ENCODE peak calls at places on chromosomes 3 and 15, in eight cellular contexts. One of them, this sample, is unnamed.

GRCh38 chr15:84778194-84778593 is 29.8 kb downstream of the ZNF592 start:
- DNase-seq in body of pancreas: no peak
- DNase-seq in right atrium auricular region: no peak
- DNase-seq in iPS DF 6.9: no peak
- DNase-seq in CD8-positive, alpha-beta memory T cell: no peak
- DNase-seq in thoracic aorta: no peak
- DNase-seq in prostate gland: no peak
- DNase-seq in lower lobe of right lung: no peak
- DNase-seq in this sample: no peak

GRCh38 chr3:30511524-30512278 is 94.7 kb upstream of the TGFBR2 start:
- DNase-seq in body of pancreas: peak; percentile 13
- DNase-seq in right atrium auricular region: no peak
- DNase-seq in iPS DF 6.9: no peak
- DNase-seq in CD8-positive, alpha-beta memory T cell: no peak
- DNase-seq in thoracic aorta: no peak
- DNase-seq in prostate gland: no peak
- DNase-seq in lower lobe of right lung: peak; percentile 52
- DNase-seq in this sample: no peak

GRCh38 chr3:151283907-151284461 is 5.6 kb upstream of the P2RY14 start:
- DNase-seq in body of pancreas: peak; percentile 37
- DNase-seq in right atrium auricular region: no peak
- DNase-seq in iPS DF 6.9: no peak
- DNase-seq in CD8-positive, alpha-beta memory T cell: no peak
- DNase-seq in thoracic aorta: no peak
- DNase-seq in prostate gland: peak; percentile 38
- DNase-seq in lower lobe of right lung: no peak
- DNase-seq in this sample: peak; percentile 28

GRCh38 chr3:170961616-170962400 is 53.4 kb upstream of the EIF5A2 start:
- DNase-seq in body of pancreas: peak; percentile 33
- DNase-seq in right atrium auricular region: no peak
- DNase-seq in iPS DF 6.9: no peak
- DNase-seq in CD8-positive, alpha-beta memory T cell: no peak
- DNase-seq in thoracic aorta: no peak
- DNase-seq in prostate gland: no peak
- DNase-seq in lower lobe of right lung: no peak
- DNase-seq in this sample: peak; percentile 27

GRCh38 chr15:40367673-40368611 is 9.9 kb downstream of the DISP2 start:
- DNase-seq in body of pancreas: peak; percentile 93
- DNase-seq in right atrium auricular region: peak; percentile 84
- DNase-seq in iPS DF 6.9: peak; percentile 82
- DNase-seq in CD8-positive, alpha-beta memory T cell: peak; percentile 92
- DNase-seq in thoracic aorta: peak; percentile 37
- DNase-seq in prostate gland: peak; percentile 82
- DNase-seq in lower lobe of right lung: peak; percentile 95
- DNase-seq in this sample: peak; percentile 85

GRCh38 chr3:68306571-68306970 is 625.8 kb downstream of the TAFA4 start:
- DNase-seq in body of pancreas: no peak
- DNase-seq in right atrium auricular region: no peak
- DNase-seq in iPS DF 6.9: peak; percentile 25
- DNase-seq in CD8-positive, alpha-beta memory T cell: no peak
- DNase-seq in thoracic aorta: no peak
- DNase-seq in prostate gland: no peak
- DNase-seq in lower lobe of right lung: no peak
- DNase-seq in this sample: peak; percentile 20

GRCh38 chr15:58748040-58748786 is 1.3 kb downstream of the ADAM10 start:
- DNase-seq in body of pancreas: no peak
- DNase-seq in right atrium auricular region: no peak
- DNase-seq in iPS DF 6.9: no peak
- DNase-seq in CD8-positive, alpha-beta memory T cell: no peak
- DNase-seq in thoracic aorta: no peak
- DNase-seq in prostate gland: no peak
- DNase-seq in lower lobe of right lung: no peak
- DNase-seq in this sample: peak; percentile 31

GRCh38 chr15:31487811-31488436 is 161.3 kb downstream of the KLF13 start:
- DNase-seq in body of pancreas: peak; percentile 36
- DNase-seq in right atrium auricular region: peak; percentile 59
- DNase-seq in iPS DF 6.9: no peak
- DNase-seq in CD8-positive, alpha-beta memory T cell: no peak
- DNase-seq in thoracic aorta: no peak
- DNase-seq in prostate gland: no peak
- DNase-seq in lower lobe of right lung: no peak
- DNase-seq in this sample: peak; percentile 16

GRCh38 chr3:64454179-64454578 is 228.9 kb upstream of the PRICKLE2 start:
- DNase-seq in body of pancreas: no peak
- DNase-seq in right atrium auricular region: no peak
- DNase-seq in iPS DF 6.9: no peak
- DNase-seq in CD8-positive, alpha-beta memory T cell: no peak
- DNase-seq in thoracic aorta: no peak
- DNase-seq in prostate gland: no peak
- DNase-seq in lower lobe of right lung: no peak
- DNase-seq in this sample: no peak

GRCh38 chr3:23175361-23176073 is 27.6 kb upstream of the UBE2E2 start:
- DNase-seq in body of pancreas: no peak
- DNase-seq in right atrium auricular region: no peak
- DNase-seq in iPS DF 6.9: no peak
- DNase-seq in CD8-positive, alpha-beta memory T cell: no peak
- DNase-seq in thoracic aorta: no peak
- DNase-seq in prostate gland: no peak
- DNase-seq in lower lobe of right lung: no peak
- DNase-seq in this sample: no peak

GRCh38 chr3:175392653-175393052 is 533.5 kb downstream of the NAALADL2 start:
- DNase-seq in body of pancreas: no peak
- DNase-seq in right atrium auricular region: no peak
- DNase-seq in iPS DF 6.9: no peak
- DNase-seq in CD8-positive, alpha-beta memory T cell: no peak
- DNase-seq in thoracic aorta: no peak
- DNase-seq in prostate gland: no peak
- DNase-seq in lower lobe of right lung: no peak
- DNase-seq in this sample: no peak

GRCh38 chr3:13580256-13581023 is 31.5 kb downstream of the FBLN2 start:
- DNase-seq in body of pancreas: no peak
- DNase-seq in right atrium auricular region: no peak
- DNase-seq in iPS DF 6.9: no peak
- DNase-seq in CD8-positive, alpha-beta memory T cell: no peak
- DNase-seq in thoracic aorta: no peak
- DNase-seq in prostate gland: peak; percentile 50
- DNase-seq in lower lobe of right lung: no peak
- DNase-seq in this sample: no peak

GRCh38 chr3:40458473-40458872 is 1.3 kb downstream of the RPL14 start:
- DNase-seq in body of pancreas: no peak
- DNase-seq in right atrium auricular region: no peak
- DNase-seq in iPS DF 6.9: no peak
- DNase-seq in CD8-positive, alpha-beta memory T cell: no peak
- DNase-seq in thoracic aorta: no peak
- DNase-seq in prostate gland: no peak
- DNase-seq in lower lobe of right lung: no peak
- DNase-seq in this sample: no peak

GRCh38 chr15:94455297-94455696 is 223.9 kb downstream of the MCTP2 start:
- DNase-seq in body of pancreas: no peak
- DNase-seq in right atrium auricular region: no peak
- DNase-seq in iPS DF 6.9: no peak
- DNase-seq in CD8-positive, alpha-beta memory T cell: no peak
- DNase-seq in thoracic aorta: no peak
- DNase-seq in prostate gland: no peak
- DNase-seq in lower lobe of right lung: no peak
- DNase-seq in this sample: no peak

GRCh38 chr3:119841808-119842471 is 60.0 kb downstream of the NR1I2 start:
- DNase-seq in body of pancreas: no peak
- DNase-seq in right atrium auricular region: no peak
- DNase-seq in iPS DF 6.9: no peak
- DNase-seq in CD8-positive, alpha-beta memory T cell: no peak
- DNase-seq in thoracic aorta: no peak
- DNase-seq in prostate gland: no peak
- DNase-seq in lower lobe of right lung: no peak
- DNase-seq in this sample: no peak

GRCh38 chr3:11720220-11721113 is 76.8 kb upstream of the VGLL4 start:
- DNase-seq in body of pancreas: peak; percentile 93
- DNase-seq in right atrium auricular region: peak; percentile 75
- DNase-seq in iPS DF 6.9: no peak
- DNase-seq in CD8-positive, alpha-beta memory T cell: peak; percentile 68
- DNase-seq in thoracic aorta: peak; percentile 36
- DNase-seq in prostate gland: peak; percentile 85
- DNase-seq in lower lobe of right lung: peak; percentile 88
- DNase-seq in this sample: peak; percentile 88

GRCh38 chr3:60047426-60048200 is 997.8 kb upstream of the CFAP20DC start:
- DNase-seq in body of pancreas: no peak
- DNase-seq in right atrium auricular region: no peak
- DNase-seq in iPS DF 6.9: no peak
- DNase-seq in CD8-positive, alpha-beta memory T cell: no peak
- DNase-seq in thoracic aorta: no peak
- DNase-seq in prostate gland: no peak
- DNase-seq in lower lobe of right lung: no peak
- DNase-seq in this sample: no peak

GRCh38 chr3:158991146-158991705 is 189.4 kb downstream of the MFSD1 start:
- DNase-seq in body of pancreas: peak; percentile 34
- DNase-seq in right atrium auricular region: no peak
- DNase-seq in iPS DF 6.9: peak; percentile 22
- DNase-seq in CD8-positive, alpha-beta memory T cell: no peak
- DNase-seq in thoracic aorta: no peak
- DNase-seq in prostate gland: no peak
- DNase-seq in lower lobe of right lung: peak; percentile 46
- DNase-seq in this sample: peak; percentile 85

GRCh38 chr3:97882975-97883598 is 61.3 kb downstream of the CRYBG3 start:
- DNase-seq in body of pancreas: peak; percentile 68
- DNase-seq in right atrium auricular region: no peak
- DNase-seq in iPS DF 6.9: no peak
- DNase-seq in CD8-positive, alpha-beta memory T cell: no peak
- DNase-seq in thoracic aorta: no peak
- DNase-seq in prostate gland: peak; percentile 16
- DNase-seq in lower lobe of right lung: peak; percentile 35
- DNase-seq in this sample: no peak

GRCh38 chr15:65057549-65057940 is 10.2 kb downstream of the RASL12 start:
- DNase-seq in body of pancreas: no peak
- DNase-seq in right atrium auricular region: no peak
- DNase-seq in iPS DF 6.9: no peak
- DNase-seq in CD8-positive, alpha-beta memory T cell: no peak
- DNase-seq in thoracic aorta: no peak
- DNase-seq in prostate gland: no peak
- DNase-seq in lower lobe of right lung: no peak
- DNase-seq in this sample: no peak
- H3K4me1 ChIP-seq in body of pancreas: no peaks in the 10 kb centered on the region
- H3K4me1 ChIP-seq in right atrium auricular region: peaks cover 4% of the 10 kb centered on the region
- H3K4me1 ChIP-seq in iPS DF 6.9: no peaks in the 10 kb centered on the region
- H3K4me1 ChIP-seq in CD8-positive, alpha-beta memory T cell: no peaks in the 10 kb centered on the region
- H3K4me1 ChIP-seq in thoracic aorta: peaks cover 57% of the 10 kb centered on the region
- H3K4me1 ChIP-seq in prostate gland: no peaks in the 10 kb centered on the region
- H3K4me1 ChIP-seq in lower lobe of right lung: peaks cover 31% of the 10 kb centered on the region
- H3K4me1 ChIP-seq in this sample: peaks cover 11% of the 10 kb centered on the region

GRCh38 chr3:29282431-29283296 is 1.8 kb downstream of the RBMS3 start:
- DNase-seq in body of pancreas: no peak
- DNase-seq in right atrium auricular region: no peak
- DNase-seq in iPS DF 6.9: no peak
- DNase-seq in CD8-positive, alpha-beta memory T cell: no peak
- DNase-seq in thoracic aorta: no peak
- DNase-seq in prostate gland: no peak
- DNase-seq in lower lobe of right lung: no peak
- DNase-seq in this sample: no peak
- H3K4me3 ChIP-seq in body of pancreas: no peak overlapping the region
- H3K4me3 ChIP-seq in right atrium auricular region: peak overlapping the region; percentile 51
- H3K4me3 ChIP-seq in iPS DF 6.9: no peak overlapping the region
- H3K4me3 ChIP-seq in CD8-positive, alpha-beta memory T cell: no peak overlapping the region
- H3K4me3 ChIP-seq in thoracic aorta: peak overlapping the region; percentile 88
- H3K4me3 ChIP-seq in prostate gland: peak overlapping the region; percentile 42
- H3K4me3 ChIP-seq in lower lobe of right lung: peak overlapping the region; percentile 64
- H3K4me3 ChIP-seq in this sample: peak overlapping the region; percentile 27

GRCh38 chr3:56921573-56922571 is 120.1 kb upstream of the ARHGEF3 start:
- DNase-seq in body of pancreas: no peak
- DNase-seq in right atrium auricular region: no peak
- DNase-seq in iPS DF 6.9: no peak
- DNase-seq in CD8-positive, alpha-beta memory T cell: no peak
- DNase-seq in thoracic aorta: no peak
- DNase-seq in prostate gland: peak; percentile 8
- DNase-seq in lower lobe of right lung: no peak
- DNase-seq in this sample: no peak
- H3K27ac ChIP-seq in body of pancreas: peak overlapping the region; percentile 15
- H3K27ac ChIP-seq in right atrium auricular region: peak overlapping the region; percentile 23
- H3K27ac ChIP-seq in iPS DF 6.9: no peak overlapping the region
- H3K27ac ChIP-seq in CD8-positive, alpha-beta memory T cell: no peak overlapping the region
- H3K27ac ChIP-seq in thoracic aorta: peak overlapping the region; percentile 37
- H3K27ac ChIP-seq in prostate gland: no peak overlapping the region
- H3K27ac ChIP-seq in lower lobe of right lung: peak overlapping the region; percentile 54
- H3K27ac ChIP-seq in this sample: peak overlapping the region; percentile 42

DNA sequence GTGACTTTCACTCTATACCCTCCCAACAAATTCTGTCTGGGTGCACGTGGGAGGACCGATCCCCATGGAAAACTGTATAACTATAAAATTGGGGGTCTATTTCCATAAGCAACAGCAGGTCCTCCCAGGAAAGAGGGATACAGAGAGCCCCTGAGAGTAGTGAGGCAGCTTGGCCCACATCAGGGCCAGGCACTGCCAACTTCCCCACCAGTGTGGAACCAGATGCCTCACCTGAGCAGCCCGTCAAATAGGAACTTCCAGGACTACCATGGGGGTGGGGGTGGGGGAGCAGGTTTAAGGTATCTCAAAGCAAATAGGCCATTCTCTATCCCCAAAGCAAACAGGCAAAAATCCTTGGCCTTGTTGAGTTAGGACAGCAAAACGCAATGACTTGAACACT is 33.3 kb upstream of the DUSP7 start:
- DNase-seq in body of pancreas: no peak
- DNase-seq in right atrium auricular region: no peak
- DNase-seq in iPS DF 6.9: no peak
- DNase-seq in CD8-positive, alpha-beta memory T cell: no peak
- DNase-seq in thoracic aorta: no peak
- DNase-seq in prostate gland: no peak
- DNase-seq in lower lobe of right lung: peak; percentile 2
- DNase-seq in this sample: no peak
- H3K4me1 ChIP-seq in body of pancreas: no peaks in the 10 kb centered on the region
- H3K4me1 ChIP-seq in right atrium auricular region: no peaks in the 10 kb centered on the region
- H3K4me1 ChIP-seq in iPS DF 6.9: no peaks in the 10 kb centered on the region
- H3K4me1 ChIP-seq in CD8-positive, alpha-beta memory T cell: peaks cover 11% of the 10 kb centered on the region
- H3K4me1 ChIP-seq in thoracic aorta: peaks cover 36% of the 10 kb centered on the region
- H3K4me1 ChIP-seq in prostate gland: no peaks in the 10 kb centered on the region
- H3K4me1 ChIP-seq in lower lobe of right lung: peaks cover 37% of the 10 kb centered on the region
- H3K4me1 ChIP-seq in this sample: no peaks in the 10 kb centered on the region

DNA sequence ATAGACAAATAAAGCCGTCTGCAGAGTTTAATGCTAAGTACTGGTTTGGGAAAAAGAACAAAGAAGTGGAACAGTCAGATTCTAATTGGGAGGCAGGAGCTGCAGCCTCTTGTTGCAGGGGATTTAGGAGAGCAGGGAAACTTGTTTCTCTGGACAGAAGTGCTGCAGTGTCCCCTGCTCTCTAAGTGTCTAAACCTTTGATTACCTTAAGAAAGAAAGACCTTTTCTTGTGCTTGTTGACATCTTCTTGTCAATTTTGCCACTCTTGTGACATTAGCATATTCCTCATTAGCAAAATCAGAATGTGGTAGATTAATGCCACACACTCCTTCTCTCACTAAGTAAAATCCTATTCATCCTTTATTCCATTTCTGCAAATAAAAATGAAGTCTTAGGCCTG is 38.8 kb downstream of the TRAT1 start:
- DNase-seq in body of pancreas: no peak
- DNase-seq in right atrium auricular region: no peak
- DNase-seq in iPS DF 6.9: no peak
- DNase-seq in CD8-positive, alpha-beta memory T cell: no peak
- DNase-seq in thoracic aorta: no peak
- DNase-seq in prostate gland: no peak
- DNase-seq in lower lobe of right lung: no peak
- DNase-seq in this sample: no peak
- H3K4me3 ChIP-seq in body of pancreas: no peak overlapping the region
- H3K4me3 ChIP-seq in right atrium auricular region: no peak overlapping the region
- H3K4me3 ChIP-seq in iPS DF 6.9: no peak overlapping the region
- H3K4me3 ChIP-seq in CD8-positive, alpha-beta memory T cell: no peak overlapping the region
- H3K4me3 ChIP-seq in thoracic aorta: no peak overlapping the region
- H3K4me3 ChIP-seq in prostate gland: no peak overlapping the region
- H3K4me3 ChIP-seq in lower lobe of right lung: no peak overlapping the region
- H3K4me3 ChIP-seq in this sample: no peak overlapping the region

This sample was measured in colonic mucosa.